ENCODE peak calls at places on chromosomes 11 and 22, in five cellular contexts. One of them, this sample, is unnamed. For H3K4me1 and H3K36me3, the result is how much of the 10 kb centered on the place peaks cover.

GRCh38 chr11:11468919-11469318 is 115.9 kb upstream of the CSNK2A3 start:
- DNase-seq in colonic mucosa: no peak
- DNase-seq in ovary: no peak
- DNase-seq in SK-N-SH: no peak
- DNase-seq in heart left ventricle: no peak
- DNase-seq in this sample: no peak

GRCh38 chr11:82546556-82547162 is 187.0 kb downstream of the FAM181B start:
- DNase-seq in colonic mucosa: no peak
- DNase-seq in ovary: no peak
- DNase-seq in SK-N-SH: no peak
- DNase-seq in heart left ventricle: no peak
- DNase-seq in this sample: no peak

GRCh38 chr22:45738206-45738605 is 66.6 kb downstream of the ATXN10 start:
- DNase-seq in colonic mucosa: no peak
- DNase-seq in ovary: no peak
- DNase-seq in SK-N-SH: no peak
- DNase-seq in heart left ventricle: no peak
- DNase-seq in this sample: no peak

GRCh38 chr11:127875076-127875475 is 712.3 kb downstream of the ETS1 start:
- DNase-seq in colonic mucosa: no peak
- DNase-seq in ovary: no peak
- DNase-seq in SK-N-SH: no peak
- DNase-seq in heart left ventricle: no peak
- DNase-seq in this sample: no peak

GRCh38 chr11:112971200-112971599 is 10.0 kb downstream of the NCAM1 start:
- DNase-seq in colonic mucosa: no peak
- DNase-seq in ovary: no peak
- DNase-seq in SK-N-SH: no peak
- DNase-seq in heart left ventricle: no peak
- DNase-seq in this sample: no peak

GRCh38 chr11:47507016-47507631 is 45.8 kb downstream of the CELF1 start:
- DNase-seq in colonic mucosa: no peak
- DNase-seq in ovary: no peak
- DNase-seq in SK-N-SH: no peak
- DNase-seq in heart left ventricle: no peak
- DNase-seq in this sample: no peak

GRCh38 chr11:12045914-12046635 is 37.6 kb upstream of the DKK3 start:
- DNase-seq in colonic mucosa: no peak
- DNase-seq in ovary: no peak
- DNase-seq in SK-N-SH: no peak
- DNase-seq in heart left ventricle: no peak
- DNase-seq in this sample: no peak

GRCh38 chr22:20762233-20762796 is 11.6 kb upstream of the SERPIND1 start:
- DNase-seq in colonic mucosa: no peak
- DNase-seq in ovary: no peak
- DNase-seq in SK-N-SH: no peak
- DNase-seq in heart left ventricle: no peak
- DNase-seq in this sample: no peak

GRCh38 chr11:62854013-62854824 is 14.8 kb upstream of the WDR74 start:
- DNase-seq in colonic mucosa: no peak
- DNase-seq in ovary: no peak
- DNase-seq in SK-N-SH: no peak
- DNase-seq in heart left ventricle: no peak
- DNase-seq in this sample: no peak

GRCh38 chr11:68704887-68705286 is 20.5 kb downstream of the GAL start:
- DNase-seq in colonic mucosa: no peak
- DNase-seq in ovary: no peak
- DNase-seq in SK-N-SH: no peak
- DNase-seq in heart left ventricle: no peak
- DNase-seq in this sample: no peak

GRCh38 chr11:25535462-25535861 is 796.5 kb upstream of the ANO3 start:
- DNase-seq in colonic mucosa: no peak
- DNase-seq in ovary: no peak
- DNase-seq in SK-N-SH: no peak
- DNase-seq in heart left ventricle: no peak
- DNase-seq in this sample: no peak

GRCh38 chr11:121071456-121072236 is 29.4 kb upstream of the TECTA start:
- DNase-seq in colonic mucosa: no peak
- DNase-seq in ovary: no peak
- DNase-seq in SK-N-SH: no peak
- DNase-seq in heart left ventricle: no peak
- DNase-seq in this sample: no peak

DNA sequence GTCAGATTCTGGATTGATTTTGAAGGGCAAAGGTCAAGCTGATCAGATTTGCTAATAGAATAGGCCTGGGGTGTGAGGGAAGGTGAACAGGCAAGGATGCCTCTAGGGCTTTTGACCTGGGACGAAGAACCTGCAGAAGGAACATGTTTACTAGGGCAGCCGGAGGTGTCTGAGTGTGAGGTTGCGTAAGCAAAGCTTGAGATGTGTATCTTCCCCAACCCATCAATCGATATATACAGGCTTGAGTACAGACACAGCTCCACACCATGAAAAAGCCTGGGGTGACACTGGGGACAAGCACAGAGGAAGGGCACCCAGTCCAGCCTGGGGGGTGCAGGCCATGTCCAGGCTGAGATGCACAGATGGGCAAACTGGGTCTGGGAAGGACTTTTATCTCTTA is 1.1 kb downstream of the LHFPL7 start:
- DNase-seq in colonic mucosa: no peak
- DNase-seq in ovary: no peak
- DNase-seq in SK-N-SH: no peak
- DNase-seq in heart left ventricle: no peak
- DNase-seq in this sample: no peak
- H3K27ac ChIP-seq in colonic mucosa: no peak
- H3K27ac ChIP-seq in ovary: no peak
- H3K27ac ChIP-seq in SK-N-SH: no peak
- H3K27ac ChIP-seq in heart left ventricle: no peak
- H3K27ac ChIP-seq in this sample: no peak

GRCh38 chr22:37185646-37186227 is 2.3 kb downstream of the C1QTNF6 start:
- DNase-seq in colonic mucosa: no peak
- DNase-seq in ovary: no peak
- DNase-seq in SK-N-SH: no peak
- DNase-seq in heart left ventricle: no peak
- DNase-seq in this sample: no peak
- H3K4me1 ChIP-seq in colonic mucosa: under half
- H3K4me1 ChIP-seq in ovary: under half
- H3K4me1 ChIP-seq in SK-N-SH: under half
- H3K4me1 ChIP-seq in heart left ventricle: under half
- H3K4me1 ChIP-seq in this sample: under half

GRCh38 chr22:29335656-29336055 is 20.2 kb upstream of the RASL10A start:
- DNase-seq in colonic mucosa: no peak
- DNase-seq in ovary: no peak
- DNase-seq in SK-N-SH: no peak
- DNase-seq in heart left ventricle: no peak
- DNase-seq in this sample: no peak
- H3K36me3 ChIP-seq in colonic mucosa: under half
- H3K36me3 ChIP-seq in ovary: under half
- H3K36me3 ChIP-seq in SK-N-SH: under half
- H3K36me3 ChIP-seq in heart left ventricle: under half
- H3K36me3 ChIP-seq in this sample: under half

DNA sequence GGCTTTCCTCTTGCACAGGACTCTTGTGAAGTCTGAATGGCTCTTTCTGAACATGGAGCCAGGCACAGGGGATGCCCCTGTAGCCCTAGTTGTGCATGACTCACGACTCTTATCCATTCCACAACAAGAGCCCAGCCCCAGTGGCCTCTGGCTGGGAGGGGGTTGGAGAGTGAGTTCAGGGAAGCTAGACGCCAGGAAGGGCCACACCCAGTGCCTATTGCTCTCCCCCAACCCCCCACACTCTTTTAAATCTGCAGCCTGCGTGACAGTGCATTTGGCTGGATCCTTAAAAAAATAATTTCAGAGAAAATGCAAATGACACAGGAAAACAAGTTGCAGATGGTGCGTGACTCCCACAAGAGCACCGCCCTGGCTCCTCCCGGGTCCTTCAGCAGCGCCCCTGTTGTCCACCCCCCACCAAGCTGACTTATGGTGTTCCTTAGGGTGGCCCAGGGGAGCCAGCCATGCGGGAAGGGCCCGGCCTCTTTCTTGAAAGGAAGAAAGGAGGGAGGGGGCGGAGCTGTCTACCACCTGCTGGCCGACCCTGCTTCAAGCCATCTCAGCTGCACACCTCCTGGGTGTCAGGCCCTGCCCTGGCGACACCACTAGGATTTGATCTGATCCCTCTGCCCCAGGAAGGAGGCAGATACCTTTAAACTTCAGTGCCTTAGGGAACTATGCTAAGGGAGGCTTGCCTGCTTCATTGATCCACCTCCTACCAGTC is 74.7 kb downstream of the MN1 start:
- DNase-seq in colonic mucosa: peak
- DNase-seq in ovary: peak
- DNase-seq in SK-N-SH: no peak
- DNase-seq in heart left ventricle: peak
- DNase-seq in this sample: peak
- H3K27ac ChIP-seq in colonic mucosa: no peak
- H3K27ac ChIP-seq in ovary: no peak
- H3K27ac ChIP-seq in SK-N-SH: no peak
- H3K27ac ChIP-seq in heart left ventricle: peak
- H3K27ac ChIP-seq in this sample: peak

GRCh38 chr11:64856382-64857227 is 12.2 kb upstream of the CDC42BPG start:
- DNase-seq in colonic mucosa: peak
- DNase-seq in ovary: peak
- DNase-seq in SK-N-SH: no peak
- DNase-seq in heart left ventricle: no peak
- DNase-seq in this sample: peak
- H3K4me1 ChIP-seq in colonic mucosa: under half
- H3K4me1 ChIP-seq in ovary: under half
- H3K4me1 ChIP-seq in SK-N-SH: under half
- H3K4me1 ChIP-seq in heart left ventricle: half or more
- H3K4me1 ChIP-seq in this sample: half or more

DNA sequence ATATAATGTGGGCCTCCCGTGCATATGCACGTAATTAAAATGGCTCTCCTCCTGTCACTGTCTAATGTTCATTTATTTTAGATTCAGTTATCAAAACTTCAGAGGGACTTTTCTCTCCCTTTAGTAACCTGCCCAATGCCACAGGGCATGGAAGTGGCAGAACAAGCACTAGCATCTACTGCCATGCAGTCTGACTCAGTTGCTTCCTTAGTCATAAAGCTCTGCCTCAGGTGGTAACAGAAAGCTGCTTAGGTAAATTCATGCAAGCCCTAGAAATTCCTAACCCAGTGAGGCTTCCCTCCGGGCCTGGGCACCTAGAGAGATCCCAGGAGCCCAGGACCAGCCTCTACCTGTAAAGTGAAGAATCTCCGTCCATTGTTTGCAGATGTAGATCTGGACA is 8.9 kb downstream of the PRPF19 start:
- DNase-seq in colonic mucosa: no peak
- DNase-seq in ovary: no peak
- DNase-seq in SK-N-SH: no peak
- DNase-seq in heart left ventricle: no peak
- DNase-seq in this sample: no peak
- H3K36me3 ChIP-seq in colonic mucosa: under half
- H3K36me3 ChIP-seq in ovary: under half
- H3K36me3 ChIP-seq in SK-N-SH: half or more
- H3K36me3 ChIP-seq in heart left ventricle: under half
- H3K36me3 ChIP-seq in this sample: half or more

This sample was measured in lung.